ENCODE peak calls at places on chromosomes 6 and 20, in four cellular contexts. Q, K, E and D are unnamed samples.

GRCh38 chr6:111764238-111765182 is 108.7 kb downstream of the FYN start:
- DNase-seq in Q (no peak), K (peak; percentile 48), E (peak; percentile 38), D (peak; percentile 81)

GRCh38 chr20:37880726-37881591 is 22.0 kb upstream of the VSTM2L start:
- DNase-seq in Q (no peak), K (no peak), E (no peak), D (no peak)

GRCh38 chr6:107447663-107448216 is 11.6 kb downstream of the PDSS2 start:
- DNase-seq in Q (no peak), K (no peak), E (no peak), D (no peak)

GRCh38 chr20:34877002-34877264 is 521 bp downstream of the ACSS2 start:
- DNase-seq in Q (no peak), K (no peak), E (peak; percentile 36), D (no peak)

GRCh38 chr6:47563162-47563561 is 85.6 kb downstream of the CD2AP start:
- DNase-seq in Q (no peak), K (no peak), E (no peak), D (no peak)

GRCh38 chr6:11258260-11259237 is 26.1 kb upstream of the NEDD9 start:
- DNase-seq in Q (no peak), K (no peak), E (no peak), D (peak; percentile 77)

GRCh38 chr6:111642463-111643158 is 36.9 kb upstream of the TRAF3IP2 start:
- DNase-seq in Q (peak; percentile 80), K (peak; percentile 56), E (peak; percentile 83), D (peak; percentile 59)

GRCh38 chr6:30508890-30509736 is 19.8 kb downstream of the HLA-E start:
- DNase-seq in Q (no peak), K (peak; percentile 58), E (no peak), D (peak; percentile 39)

GRCh38 chr6:1316482-1317220 is 4.8 kb downstream of the FOXQ1 start:
- DNase-seq in Q (no peak), K (no peak), E (peak; percentile 74), D (peak; percentile 9)

GRCh38 chr6:13803581-13803980 is 10.8 kb downstream of the MCUR1 start:
- DNase-seq in Q (no peak), K (no peak), E (no peak), D (no peak)

GRCh38 chr20:60206259-60206658 is 248.0 kb downstream of the CDH26 start:
- DNase-seq in Q (peak; percentile 52), K (no peak), E (peak; percentile 49), D (peak; percentile 9)

GRCh38 chr20:52598306-52598705 is 373.9 kb upstream of the TSHZ2 start:
- DNase-seq in Q (no peak), K (no peak), E (no peak), D (no peak)

GRCh38 chr6:41371461-41371991 is 36.1 kb downstream of the NCR2 start:
- DNase-seq in Q (no peak), K (no peak), E (peak; percentile 82), D (no peak)

GRCh38 chr6:106692112-106692822 is 62.9 kb downstream of the QRSL1 start:
- DNase-seq in Q (peak; percentile 68), K (no peak), E (peak; percentile 90), D (no peak)

GRCh38 chr20:62702886-62703852 is 5.5 kb upstream of the NTSR1 start:
- DNase-seq in Q (peak; percentile 94), K (no peak), E (no peak), D (peak; percentile 55)

GRCh38 chr20:38136421-38137245 is 28.4 kb downstream of the TGM2 start:
- DNase-seq in Q (no peak), K (no peak), E (no peak), D (no peak)

GRCh38 chr6:159106627-159107241 is 61.9 kb upstream of the TAGAP start:
- DNase-seq in Q (peak; percentile 61), K (peak; percentile 96), E (peak; percentile 90), D (peak; percentile 95)

GRCh38 chr6:1552296-1552761 is 57.4 kb upstream of the FOXC1 start:
- DNase-seq in Q (peak; percentile 86), K (no peak), E (peak; percentile 71), D (no peak)

GRCh38 chr6:86147859-86148258 is 505.2 kb upstream of the SYNCRIP start:
- DNase-seq in Q (no peak), K (no peak), E (peak; percentile 21), D (no peak)

GRCh38 chr20:1369970-1370369 is 22.9 kb downstream of the FKBP1A start:
- DNase-seq in Q (no peak), K (no peak), E (no peak), D (no peak)

GRCh38 chr6:292506-293184 is 358 bp downstream of the DUSP22 start:
- DNase-seq in Q (peak; percentile 68), K (peak; percentile 89), E (peak; percentile 80), D (peak; percentile 89)

GRCh38 chr6:6633898-6634734 is 45.6 kb downstream of the LY86 start:
- DNase-seq in Q (no peak), K (no peak), E (no peak), D (no peak)

GRCh38 chr20:4563534-4563933 is 158.2 kb upstream of the PRND start:
- DNase-seq in Q (peak; percentile 73), K (no peak), E (peak; percentile 70), D (peak; percentile 45)

GRCh38 chr6:18062733-18063132 is 59.7 kb downstream of the NHLRC1 start:
- DNase-seq in Q (no peak), K (no peak), E (no peak), D (no peak)

GRCh38 chr6:149313070-149313469 is 4.4 kb upstream of the TAB2 start:
- DNase-seq in Q (no peak), K (no peak), E (no peak), D (no peak)

GRCh38 chr6:41732149-41732548 is 3.3 kb downstream of the TFEB start:
- DNase-seq in Q (no peak), K (no peak), E (no peak), D (no peak)

GRCh38 chr6:95596021-95596420 is 18.7 kb downstream of the MANEA start:
- DNase-seq in Q (no peak), K (no peak), E (no peak), D (no peak)

GRCh38 chr6:142482973-142483372 is 181.2 kb downstream of the ADGRG6 start:
- DNase-seq in Q (peak; percentile 72), K (no peak), E (no peak), D (no peak)

GRCh38 chr20:58610071-58610800 is 40.8 kb upstream of the STX16 start:
- DNase-seq in Q (no peak), K (no peak), E (no peak), D (no peak)

GRCh38 chr20:49236301-49236700 is 17.1 kb downstream of the DDX27 start:
- DNase-seq in Q (no peak), K (no peak), E (no peak), D (no peak)

GRCh38 chr6:16179970-16180431 is 51.1 kb downstream of the MYLIP start:
- DNase-seq in Q (no peak), K (no peak), E (no peak), D (peak; percentile 64)

GRCh38 chr6:99801805-99802204 is 192.2 kb downstream of the MCHR2 start:
- DNase-seq in Q (no peak), K (no peak), E (no peak), D (no peak)

GRCh38 chr6:99802396-99803031 is 191.5 kb downstream of the MCHR2 start:
- DNase-seq in Q (no peak), K (no peak), E (peak; percentile 94), D (peak; percentile 7)
- TF ChIP-seq CTCF in Q (no peak), K (no peak), E (peak; percentile 98), D (no peak)

GRCh38 chr6:156718647-156719394 is 58.4 kb upstream of the ARID1B start:
- DNase-seq in Q (peak; percentile 93), K (no peak), E (peak; percentile 13), D (no peak)
- TF ChIP-seq CTCF in Q (no peak), K (no peak), E (no peak), D (no peak)

GRCh38 chr6:118965843-118966242 is 30.9 kb upstream of the MCM9 start:
- DNase-seq in Q (no peak), K (no peak), E (no peak), D (no peak)

GRCh38 chr6:118959903-118960302 is 24.9 kb upstream of the MCM9 start:
- DNase-seq in Q (no peak), K (no peak), E (no peak), D (no peak)

GRCh38 chr6:118967239-118967638 is 32.3 kb upstream of the MCM9 start:
- DNase-seq in Q (no peak), K (no peak), E (no peak), D (no peak)

GRCh38 chr6:118965354-118965753 is 30.4 kb upstream of the MCM9 start:
- DNase-seq in Q (no peak), K (no peak), E (no peak), D (no peak)

DNA sequence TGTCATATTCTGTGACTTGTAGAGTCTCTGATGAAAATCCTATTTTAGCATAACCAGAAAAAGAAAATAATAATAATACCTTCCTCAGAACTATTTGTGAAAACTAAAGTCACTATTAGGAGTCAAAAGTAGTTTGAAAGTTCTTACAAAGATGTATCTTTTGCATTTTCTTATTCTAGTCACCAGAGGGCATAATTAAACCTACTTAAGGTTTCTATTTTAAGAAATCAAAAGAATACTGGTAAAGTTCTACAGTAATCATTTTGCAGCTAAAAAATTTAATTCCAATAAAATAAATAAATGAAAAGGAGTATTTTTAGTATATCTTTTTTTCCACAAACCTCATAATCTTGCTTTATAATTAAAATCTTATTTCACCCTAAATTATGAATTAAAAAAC is 28.0 kb upstream of the MCM9 start:
- DNase-seq in Q (peak; percentile 12), K (no peak), E (no peak), D (no peak)
- TF ChIP-seq CTCF in Q (no peak), K (no peak), E (peak; percentile 41), D (peak; percentile 48)

GRCh38 chr20:23420943-23421925 is at the start of gene NAPB:
- DNase-seq in Q (peak; percentile 92), K (peak; percentile 94), E (peak; percentile 97), D (peak; percentile 96)
- TF ChIP-seq CTCF in Q (peak; percentile 39), K (peak; percentile 44), E (no peak), D (peak; percentile 43)

GRCh38 chr6:89121934-89122333 is 4.1 kb upstream of the SRSF12 start:
- DNase-seq in Q (no peak), K (no peak), E (no peak), D (no peak)

GRCh38 chr6:89120371-89120770 is 2.5 kb upstream of the SRSF12 start:
- DNase-seq in Q (no peak), K (no peak), E (no peak), D (no peak)

GRCh38 chr6:89118931-89119330 is 1.1 kb upstream of the SRSF12 start:
- DNase-seq in Q (no peak), K (no peak), E (no peak), D (no peak)

GRCh38 chr6:89116702-89117101 is 1.2 kb downstream of the SRSF12 start:
- DNase-seq in Q (no peak), K (no peak), E (no peak), D (no peak)

GRCh38 chr6:89117285-89118108 is at the start of gene SRSF12:
- DNase-seq in Q (peak; percentile 34), K (no peak), E (peak; percentile 76), D (peak; percentile 43)
- TF ChIP-seq CTCF in Q (no peak), K (no peak), E (no peak), D (no peak)